ENCODE peak calls at places on chromosomes 7 and 10, in nine cellular contexts. One of them, this sample, is unnamed.

GRCh38 chr7:135251502-135252327 is 18.1 kb downstream of the STRA8 start:
- DNase-seq in amniotic stem cell: no peak
- DNase-seq in C1 segment of cervical spinal cord: no peak
- DNase-seq in GOT3: no peak
- DNase-seq in activated effector memory CD4-positive, alpha-beta T cell treated with Interleukin-2 at 50 U/mL for 16 hours: no peak
- DNase-seq in adrenal gland: no peak
- DNase-seq in NCI-H1092: no peak
- DNase-seq in SW480: peak; percentile 45
- DNase-seq in H4: no peak
- DNase-seq in this sample: no peak

GRCh38 chr7:89914673-89915072 is 239.6 kb upstream of the STEAP1 start:
- DNase-seq in amniotic stem cell: no peak
- DNase-seq in C1 segment of cervical spinal cord: no peak
- DNase-seq in GOT3: no peak
- DNase-seq in activated effector memory CD4-positive, alpha-beta T cell treated with Interleukin-2 at 50 U/mL for 16 hours: no peak
- DNase-seq in adrenal gland: no peak
- DNase-seq in NCI-H1092: no peak
- DNase-seq in SW480: no peak
- DNase-seq in H4: no peak
- DNase-seq in this sample: peak; percentile 17

GRCh38 chr7:57416601-57417358 is 33.2 kb upstream of the ZNF716 start:
- DNase-seq in amniotic stem cell: no peak
- DNase-seq in C1 segment of cervical spinal cord: no peak
- DNase-seq in GOT3: no peak
- DNase-seq in activated effector memory CD4-positive, alpha-beta T cell treated with Interleukin-2 at 50 U/mL for 16 hours: no peak
- DNase-seq in adrenal gland: no peak
- DNase-seq in NCI-H1092: no peak
- DNase-seq in SW480: no peak
- DNase-seq in H4: no peak
- DNase-seq in this sample: no peak

GRCh38 chr10:75414527-75414926 is 13.0 kb upstream of the ZNF503 start:
- DNase-seq in amniotic stem cell: no peak
- DNase-seq in C1 segment of cervical spinal cord: no peak
- DNase-seq in GOT3: no peak
- DNase-seq in activated effector memory CD4-positive, alpha-beta T cell treated with Interleukin-2 at 50 U/mL for 16 hours: no peak
- DNase-seq in adrenal gland: no peak
- DNase-seq in NCI-H1092: no peak
- DNase-seq in SW480: no peak
- DNase-seq in H4: no peak
- DNase-seq in this sample: no peak

GRCh38 chr10:123573236-123574147 is 92.7 kb upstream of the GPR26 start:
- DNase-seq in amniotic stem cell: peak; percentile 11
- DNase-seq in C1 segment of cervical spinal cord: no peak
- DNase-seq in GOT3: no peak
- DNase-seq in activated effector memory CD4-positive, alpha-beta T cell treated with Interleukin-2 at 50 U/mL for 16 hours: no peak
- DNase-seq in adrenal gland: peak; percentile 57
- DNase-seq in NCI-H1092: peak; percentile 8
- DNase-seq in SW480: peak; percentile 73
- DNase-seq in H4: peak; percentile 48
- DNase-seq in this sample: no peak

GRCh38 chr10:100653957-100654834 is 91.2 kb upstream of the PAX2 start:
- DNase-seq in amniotic stem cell: no peak
- DNase-seq in C1 segment of cervical spinal cord: no peak
- DNase-seq in GOT3: no peak
- DNase-seq in activated effector memory CD4-positive, alpha-beta T cell treated with Interleukin-2 at 50 U/mL for 16 hours: no peak
- DNase-seq in adrenal gland: no peak
- DNase-seq in NCI-H1092: no peak
- DNase-seq in SW480: peak; percentile 50
- DNase-seq in H4: no peak
- DNase-seq in this sample: no peak

GRCh38 chr7:151261534-151261933 is 13.0 kb upstream of the SMARCD3 start:
- DNase-seq in amniotic stem cell: no peak
- DNase-seq in C1 segment of cervical spinal cord: no peak
- DNase-seq in GOT3: no peak
- DNase-seq in activated effector memory CD4-positive, alpha-beta T cell treated with Interleukin-2 at 50 U/mL for 16 hours: no peak
- DNase-seq in adrenal gland: no peak
- DNase-seq in NCI-H1092: no peak
- DNase-seq in SW480: no peak
- DNase-seq in H4: no peak
- DNase-seq in this sample: no peak

GRCh38 chr10:28935061-28935460 is 257.7 kb downstream of the BAMBI start:
- DNase-seq in amniotic stem cell: no peak
- DNase-seq in C1 segment of cervical spinal cord: no peak
- DNase-seq in GOT3: no peak
- DNase-seq in activated effector memory CD4-positive, alpha-beta T cell treated with Interleukin-2 at 50 U/mL for 16 hours: no peak
- DNase-seq in adrenal gland: no peak
- DNase-seq in NCI-H1092: no peak
- DNase-seq in SW480: no peak
- DNase-seq in H4: no peak
- DNase-seq in this sample: no peak

GRCh38 chr7:158432369-158433270 is 155.0 kb downstream of the PTPRN2 start:
- DNase-seq in amniotic stem cell: no peak
- DNase-seq in C1 segment of cervical spinal cord: no peak
- DNase-seq in GOT3: no peak
- DNase-seq in activated effector memory CD4-positive, alpha-beta T cell treated with Interleukin-2 at 50 U/mL for 16 hours: no peak
- DNase-seq in adrenal gland: no peak
- DNase-seq in NCI-H1092: peak; percentile 85
- DNase-seq in SW480: peak; percentile 95
- DNase-seq in H4: peak; percentile 59
- DNase-seq in this sample: no peak

GRCh38 chr7:47326808-47327207 is 255.1 kb downstream of the TNS3 start:
- DNase-seq in amniotic stem cell: no peak
- DNase-seq in C1 segment of cervical spinal cord: no peak
- DNase-seq in GOT3: no peak
- DNase-seq in activated effector memory CD4-positive, alpha-beta T cell treated with Interleukin-2 at 50 U/mL for 16 hours: no peak
- DNase-seq in adrenal gland: peak; percentile 25
- DNase-seq in NCI-H1092: no peak
- DNase-seq in SW480: no peak
- DNase-seq in H4: no peak
- DNase-seq in this sample: no peak

GRCh38 chr10:11612004-11613001 is 853 bp upstream of the USP6NL start:
- DNase-seq in amniotic stem cell: no peak
- DNase-seq in C1 segment of cervical spinal cord: no peak
- DNase-seq in GOT3: no peak
- DNase-seq in activated effector memory CD4-positive, alpha-beta T cell treated with Interleukin-2 at 50 U/mL for 16 hours: no peak
- DNase-seq in adrenal gland: no peak
- DNase-seq in NCI-H1092: no peak
- DNase-seq in SW480: peak; percentile 36
- DNase-seq in H4: no peak
- DNase-seq in this sample: no peak

GRCh38 chr7:134845461-134845860 is 66.0 kb downstream of the CALD1 start:
- DNase-seq in amniotic stem cell: no peak
- DNase-seq in C1 segment of cervical spinal cord: no peak
- DNase-seq in GOT3: no peak
- DNase-seq in activated effector memory CD4-positive, alpha-beta T cell treated with Interleukin-2 at 50 U/mL for 16 hours: no peak
- DNase-seq in adrenal gland: no peak
- DNase-seq in NCI-H1092: no peak
- DNase-seq in SW480: peak; percentile 47
- DNase-seq in H4: peak; percentile 33
- DNase-seq in this sample: no peak

GRCh38 chr7:128405345-128406146 is 4.2 kb downstream of the IMPDH1 start:
- DNase-seq in amniotic stem cell: no peak
- DNase-seq in C1 segment of cervical spinal cord: no peak
- DNase-seq in GOT3: no peak
- DNase-seq in activated effector memory CD4-positive, alpha-beta T cell treated with Interleukin-2 at 50 U/mL for 16 hours: peak; percentile 50
- DNase-seq in adrenal gland: no peak
- DNase-seq in NCI-H1092: peak; percentile 55
- DNase-seq in SW480: no peak
- DNase-seq in H4: no peak
- DNase-seq in this sample: no peak

GRCh38 chr10:6083523-6084475 is 5.0 kb upstream of the RBM17 start:
- DNase-seq in amniotic stem cell: no peak
- DNase-seq in C1 segment of cervical spinal cord: no peak
- DNase-seq in GOT3: no peak
- DNase-seq in activated effector memory CD4-positive, alpha-beta T cell treated with Interleukin-2 at 50 U/mL for 16 hours: no peak
- DNase-seq in adrenal gland: no peak
- DNase-seq in NCI-H1092: no peak
- DNase-seq in SW480: peak; percentile 77
- DNase-seq in H4: no peak
- DNase-seq in this sample: no peak

GRCh38 chr10:75531571-75532031 is 100.2 kb downstream of the LRMDA start:
- DNase-seq in amniotic stem cell: no peak
- DNase-seq in C1 segment of cervical spinal cord: no peak
- DNase-seq in GOT3: no peak
- DNase-seq in activated effector memory CD4-positive, alpha-beta T cell treated with Interleukin-2 at 50 U/mL for 16 hours: no peak
- DNase-seq in adrenal gland: no peak
- DNase-seq in NCI-H1092: no peak
- DNase-seq in SW480: no peak
- DNase-seq in H4: no peak
- DNase-seq in this sample: no peak

GRCh38 chr7:103947026-103947655 is 42.3 kb downstream of the RELN start:
- DNase-seq in amniotic stem cell: no peak
- DNase-seq in C1 segment of cervical spinal cord: no peak
- DNase-seq in GOT3: no peak
- DNase-seq in activated effector memory CD4-positive, alpha-beta T cell treated with Interleukin-2 at 50 U/mL for 16 hours: no peak
- DNase-seq in adrenal gland: no peak
- DNase-seq in NCI-H1092: no peak
- DNase-seq in SW480: no peak
- DNase-seq in H4: no peak
- DNase-seq in this sample: no peak

GRCh38 chr7:107386543-107386900 is 83.3 kb upstream of the GPR22 start:
- DNase-seq in amniotic stem cell: no peak
- DNase-seq in C1 segment of cervical spinal cord: no peak
- DNase-seq in GOT3: no peak
- DNase-seq in activated effector memory CD4-positive, alpha-beta T cell treated with Interleukin-2 at 50 U/mL for 16 hours: no peak
- DNase-seq in adrenal gland: no peak
- DNase-seq in NCI-H1092: no peak
- DNase-seq in SW480: no peak
- DNase-seq in H4: no peak
- DNase-seq in this sample: no peak

GRCh38 chr7:104553074-104553473 is 224.7 kb downstream of the LHFPL3 start:
- DNase-seq in amniotic stem cell: no peak
- DNase-seq in C1 segment of cervical spinal cord: no peak
- DNase-seq in GOT3: no peak
- DNase-seq in activated effector memory CD4-positive, alpha-beta T cell treated with Interleukin-2 at 50 U/mL for 16 hours: no peak
- DNase-seq in adrenal gland: no peak
- DNase-seq in NCI-H1092: no peak
- DNase-seq in SW480: no peak
- DNase-seq in H4: no peak
- DNase-seq in this sample: no peak

GRCh38 chr10:113060221-113061053 is 110.4 kb downstream of the TCF7L2 start:
- DNase-seq in amniotic stem cell: no peak
- DNase-seq in C1 segment of cervical spinal cord: peak; percentile 6
- DNase-seq in GOT3: no peak
- DNase-seq in activated effector memory CD4-positive, alpha-beta T cell treated with Interleukin-2 at 50 U/mL for 16 hours: no peak
- DNase-seq in adrenal gland: no peak
- DNase-seq in NCI-H1092: no peak
- DNase-seq in SW480: no peak
- DNase-seq in H4: no peak
- DNase-seq in this sample: no peak

GRCh38 chr10:129605266-129605985 is 138.4 kb downstream of the MGMT start:
- DNase-seq in amniotic stem cell: no peak
- DNase-seq in C1 segment of cervical spinal cord: no peak
- DNase-seq in GOT3: no peak
- DNase-seq in activated effector memory CD4-positive, alpha-beta T cell treated with Interleukin-2 at 50 U/mL for 16 hours: no peak
- DNase-seq in adrenal gland: no peak
- DNase-seq in NCI-H1092: no peak
- DNase-seq in SW480: no peak
- DNase-seq in H4: no peak
- DNase-seq in this sample: no peak